ENCODE peak calls at places on chromosomes 12 and 14, in six cellular contexts. One of them, this sample, is unnamed. For H3K4me1, the result is how much of the 10 kb centered on the place peaks cover.

GRCh38 chr12:131072446-131073230 is 118.9 kb downstream of the ADGRD1 start:
- DNase-seq in GM12878: no peak
- DNase-seq in H1: no peak
- DNase-seq in HCT116: no peak
- DNase-seq in K562: no peak
- DNase-seq in SK-N-SH: no peak
- DNase-seq in this sample: no peak

GRCh38 chr12:58177366-58177765 is 236.0 kb downstream of the ATP23 start:
- DNase-seq in K562: no peak
- DNase-seq in HCT116: no peak
- DNase-seq in H1: no peak
- DNase-seq in SK-N-SH: no peak
- DNase-seq in GM12878: no peak
- DNase-seq in this sample: no peak

GRCh38 chr14:29235991-29236390 is 469.4 kb downstream of the FOXG1 start:
- DNase-seq in SK-N-SH: no peak
- DNase-seq in K562: no peak
- DNase-seq in GM12878: no peak
- DNase-seq in HCT116: no peak
- DNase-seq in H1: no peak
- DNase-seq in this sample: no peak

GRCh38 chr14:74407021-74407800 is 18.8 kb downstream of the SYNDIG1L start:
- DNase-seq in GM12878: no peak
- DNase-seq in K562: no peak
- DNase-seq in H1: no peak
- DNase-seq in HCT116: no peak
- DNase-seq in SK-N-SH: no peak
- DNase-seq in this sample: no peak

GRCh38 chr14:52080817-52081755 is 12.2 kb upstream of the NID2 start:
- DNase-seq in H1: no peak
- DNase-seq in GM12878: no peak
- DNase-seq in SK-N-SH: no peak
- DNase-seq in HCT116: peak
- DNase-seq in K562: no peak
- DNase-seq in this sample: no peak

GRCh38 chr14:61434315-61434714 is 112.9 kb downstream of the PRKCH start:
- DNase-seq in GM12878: no peak
- DNase-seq in SK-N-SH: no peak
- DNase-seq in HCT116: no peak
- DNase-seq in K562: no peak
- DNase-seq in H1: no peak
- DNase-seq in this sample: no peak

GRCh38 chr12:67663121-67663520 is 14.6 kb downstream of the DYRK2 start:
- DNase-seq in GM12878: no peak
- DNase-seq in HCT116: no peak
- DNase-seq in SK-N-SH: no peak
- DNase-seq in K562: no peak
- DNase-seq in H1: no peak
- DNase-seq in this sample: no peak

GRCh38 chr14:23294734-23295561 is 7.7 kb downstream of the PPP1R3E start:
- DNase-seq in K562: peak
- DNase-seq in GM12878: no peak
- DNase-seq in SK-N-SH: peak
- DNase-seq in HCT116: no peak
- DNase-seq in H1: peak
- DNase-seq in this sample: no peak

GRCh38 chr12:96070670-96071279 is 35.4 kb upstream of the LTA4H start:
- DNase-seq in HCT116: no peak
- DNase-seq in K562: no peak
- DNase-seq in GM12878: peak
- DNase-seq in H1: peak
- DNase-seq in SK-N-SH: peak
- DNase-seq in this sample: peak

GRCh38 chr14:102055181-102055901 is 31.5 kb downstream of the HSP90AA1 start:
- DNase-seq in K562: no peak
- DNase-seq in H1: peak
- DNase-seq in GM12878: no peak
- DNase-seq in SK-N-SH: no peak
- DNase-seq in HCT116: no peak
- DNase-seq in this sample: no peak

GRCh38 chr14:71933026-71933587 is 878 bp downstream of the RGS6 start:
- DNase-seq in HCT116: no peak
- DNase-seq in GM12878: no peak
- DNase-seq in SK-N-SH: no peak
- DNase-seq in H1: peak
- DNase-seq in K562: no peak
- DNase-seq in this sample: no peak

GRCh38 chr12:109115404-109115757 is 1.0 kb upstream of the ACACB start:
- DNase-seq in GM12878: no peak
- DNase-seq in H1: no peak
- DNase-seq in K562: no peak
- DNase-seq in HCT116: no peak
- DNase-seq in SK-N-SH: no peak
- DNase-seq in this sample: no peak

GRCh38 chr12:123830675-123831074 is 68.6 kb downstream of the DNAH10 start:
- DNase-seq in HCT116: no peak
- DNase-seq in GM12878: no peak
- DNase-seq in H1: no peak
- DNase-seq in SK-N-SH: no peak
- DNase-seq in K562: no peak
- DNase-seq in this sample: no peak

GRCh38 chr14:33946679-33947078 is 4.2 kb downstream of the EGLN3 start:
- DNase-seq in K562: no peak
- DNase-seq in H1: no peak
- DNase-seq in SK-N-SH: no peak
- DNase-seq in GM12878: no peak
- DNase-seq in HCT116: no peak
- DNase-seq in this sample: no peak

GRCh38 chr12:4143909-4144308 is 129.7 kb upstream of the CCND2 start:
- DNase-seq in SK-N-SH: no peak
- DNase-seq in K562: peak
- DNase-seq in GM12878: no peak
- DNase-seq in H1: no peak
- DNase-seq in HCT116: peak
- DNase-seq in this sample: no peak

GRCh38 chr12:119089668-119090013 is 89.1 kb upstream of the HSPB8 start:
- DNase-seq in GM12878: no peak
- DNase-seq in K562: no peak
- DNase-seq in SK-N-SH: no peak
- DNase-seq in H1: no peak
- DNase-seq in HCT116: no peak
- DNase-seq in this sample: no peak

GRCh38 chr14:67167420-67168109 is 21.7 kb upstream of the GARIN2 start:
- DNase-seq in K562: no peak
- DNase-seq in HCT116: no peak
- DNase-seq in H1: no peak
- DNase-seq in SK-N-SH: no peak
- DNase-seq in GM12878: no peak
- DNase-seq in this sample: no peak

GRCh38 chr14:103846569-103847438 is 571 bp downstream of the PPP1R13B start:
- DNase-seq in K562: peak
- DNase-seq in SK-N-SH: peak
- DNase-seq in H1: peak
- DNase-seq in GM12878: no peak
- DNase-seq in HCT116: no peak
- DNase-seq in this sample: no peak

GRCh38 chr12:6294533-6295186 is 15.8 kb upstream of the PLEKHG6 start:
- DNase-seq in K562: no peak
- DNase-seq in GM12878: no peak
- DNase-seq in HCT116: no peak
- DNase-seq in SK-N-SH: no peak
- DNase-seq in H1: no peak
- DNase-seq in this sample: no peak

GRCh38 chr12:90120627-90121026 is 412.0 kb upstream of the ATP2B1 start:
- DNase-seq in HCT116: no peak
- DNase-seq in GM12878: no peak
- DNase-seq in K562: no peak
- DNase-seq in SK-N-SH: no peak
- DNase-seq in H1: no peak
- DNase-seq in this sample: no peak

GRCh38 chr14:57943541-57943940 is 77.6 kb upstream of the SLC35F4 start:
- DNase-seq in HCT116: no peak
- DNase-seq in K562: no peak
- DNase-seq in SK-N-SH: no peak
- DNase-seq in GM12878: no peak
- DNase-seq in H1: no peak
- DNase-seq in this sample: no peak

GRCh38 chr12:6868211-6869048 is 1.1 kb downstream of the TPI1 start:
- DNase-seq in K562: no peak
- DNase-seq in H1: peak
- DNase-seq in HCT116: no peak
- DNase-seq in SK-N-SH: no peak
- DNase-seq in GM12878: no peak
- DNase-seq in this sample: no peak

GRCh38 chr12:115375188-115375991 is 691.4 kb upstream of the TBX3 start:
- DNase-seq in GM12878: peak
- DNase-seq in SK-N-SH: no peak
- DNase-seq in HCT116: no peak
- DNase-seq in K562: no peak
- DNase-seq in H1: no peak
- DNase-seq in this sample: peak
- TF ChIP-seq YY1 in GM12878: peak
- TF ChIP-seq YY1 in SK-N-SH: no peak
- TF ChIP-seq YY1 in HCT116: no peak
- TF ChIP-seq YY1 in K562: no peak
- TF ChIP-seq YY1 in H1: no peak
- TF ChIP-seq YY1 in this sample: no peak

GRCh38 chr12:70243510-70244331 is 488 bp downstream of the CNOT2 start:
- DNase-seq in SK-N-SH: peak
- DNase-seq in H1: peak
- DNase-seq in K562: peak
- DNase-seq in HCT116: peak
- DNase-seq in GM12878: no peak
- DNase-seq in this sample: peak
- H3K4me1 ChIP-seq in SK-N-SH: under half
- H3K4me1 ChIP-seq in H1: under half
- H3K4me1 ChIP-seq in K562: under half
- H3K4me1 ChIP-seq in HCT116: under half
- H3K4me1 ChIP-seq in GM12878: under half
- H3K4me1 ChIP-seq in this sample: under half

GRCh38 chr14:91029451-91030217 is 30.8 kb downstream of the RPS6KA5 start:
- DNase-seq in H1: no peak
- DNase-seq in SK-N-SH: no peak
- DNase-seq in GM12878: no peak
- DNase-seq in HCT116: no peak
- DNase-seq in K562: no peak
- DNase-seq in this sample: no peak
- TF ChIP-seq YY1 in H1: no peak
- TF ChIP-seq YY1 in SK-N-SH: no peak
- TF ChIP-seq YY1 in GM12878: no peak
- TF ChIP-seq YY1 in HCT116: no peak
- TF ChIP-seq YY1 in K562: no peak
- TF ChIP-seq YY1 in this sample: no peak

GRCh38 chr12:106245767-106246166 is 2.1 kb downstream of the CKAP4 start:
- DNase-seq in HCT116: peak
- DNase-seq in SK-N-SH: no peak
- DNase-seq in K562: no peak
- DNase-seq in H1: no peak
- DNase-seq in GM12878: no peak
- DNase-seq in this sample: no peak

GRCh38 chr12:106248849-106249371 is 1.1 kb upstream of the CKAP4 start:
- DNase-seq in GM12878: no peak
- DNase-seq in H1: no peak
- DNase-seq in HCT116: no peak
- DNase-seq in SK-N-SH: no peak
- DNase-seq in K562: no peak
- DNase-seq in this sample: no peak

GRCh38 chr12:106248177-106248848 is 493 bp upstream of the CKAP4 start:
- DNase-seq in K562: no peak
- DNase-seq in HCT116: no peak
- DNase-seq in SK-N-SH: no peak
- DNase-seq in H1: peak
- DNase-seq in GM12878: no peak
- DNase-seq in this sample: no peak

GRCh38 chr12:106247731-106248176 is at the start of gene CKAP4:
- DNase-seq in SK-N-SH: peak
- DNase-seq in K562: peak
- DNase-seq in HCT116: no peak
- DNase-seq in GM12878: no peak
- DNase-seq in H1: no peak
- DNase-seq in this sample: peak

DNA sequence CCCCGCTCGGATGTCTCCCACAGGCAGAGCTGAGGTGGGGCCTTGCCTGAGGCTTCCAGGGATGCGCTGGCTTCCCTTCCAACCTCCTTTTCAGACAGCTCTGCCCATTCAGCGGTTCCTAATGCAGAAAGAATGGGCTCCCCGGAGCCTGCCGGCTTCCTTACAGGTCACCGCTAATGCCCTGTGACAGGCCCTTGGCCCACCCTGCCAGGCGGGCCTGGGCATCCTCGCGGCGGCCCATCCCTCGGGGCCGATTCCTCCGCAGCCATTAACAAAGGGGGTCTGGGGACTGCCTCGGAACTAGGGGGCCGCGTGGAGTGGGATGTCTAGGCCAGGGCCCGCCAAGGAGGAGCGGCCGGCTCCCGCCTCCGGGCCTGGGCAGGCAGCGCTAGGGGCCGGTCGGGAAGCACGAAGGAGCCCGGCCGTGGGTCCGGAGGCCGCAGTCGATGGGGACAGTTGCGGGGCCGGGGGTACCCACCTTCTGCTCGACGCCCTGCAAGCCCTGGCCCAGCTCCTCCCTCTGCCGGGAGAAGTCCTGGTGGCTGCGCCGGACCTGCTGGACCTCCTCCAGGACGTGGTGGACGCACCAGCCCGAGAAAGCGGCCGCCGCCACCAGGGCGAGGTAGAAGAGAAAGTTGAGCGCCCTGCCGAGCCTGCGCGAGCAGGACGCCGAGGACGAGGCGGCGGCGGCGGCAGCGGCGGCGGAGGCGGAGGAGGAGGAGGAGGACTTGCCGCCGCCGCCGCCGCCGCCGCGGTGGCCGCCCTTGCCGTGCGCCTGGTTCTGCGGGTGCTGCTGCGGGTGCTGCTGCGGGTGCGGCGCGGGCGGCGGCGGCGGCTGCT is 709 bp downstream of the CKAP4 start:
- DNase-seq in GM12878: no peak
- DNase-seq in H1: peak
- DNase-seq in K562: peak
- DNase-seq in HCT116: no peak
- DNase-seq in SK-N-SH: peak
- DNase-seq in this sample: no peak
- H3K4me1 ChIP-seq in GM12878: under half
- H3K4me1 ChIP-seq in H1: under half
- H3K4me1 ChIP-seq in K562: under half
- H3K4me1 ChIP-seq in HCT116: under half
- H3K4me1 ChIP-seq in SK-N-SH: under half
- H3K4me1 ChIP-seq in this sample: under half